ENCODE peak calls at places on chromosomes 11 and 22, in six cellular contexts. J is AG20443; T is MV-4-11; C is activated gamma-delta T cell; M is stimulated activated CD4-positive, alpha-beta T cell treated with anti-CD3 and anti-CD28 coated beads, Interleukin-1b, Interleukin-23, amount 100 ng/mL, for 4 hours; N is keratinocyte. R is an unnamed sample.
A peak's percentile ranks its signal among the peaks of the same experiment; 100 is the strongest.

GRCh38 chr11:128328955-128329551 is 258.3 kb downstream of the ETS1 start:
- DNase-seq in C (no peak), J (no peak), N (no peak), M (no peak), T (no peak), R (no peak)

GRCh38 chr11:62895501-62895900 is 14.8 kb downstream of the SLC3A2 start:
- DNase-seq in M (no peak), J (no peak), N (no peak), T (no peak), C (no peak), R (no peak)

GRCh38 chr22:45598596-45599217 is 72.9 kb upstream of the ATXN10 start:
- DNase-seq in M (no peak), T (no peak), C (no peak), N (no peak), J (no peak), R (no peak)

GRCh38 chr22:30828187-30829155 is 133.8 kb downstream of the OSBP2 start:
- DNase-seq in M (no peak), C (no peak), J (no peak), N (no peak), T (no peak), R (no peak)

GRCh38 chr11:64996710-64997380 is at the start of gene BATF2:
- DNase-seq in C (no peak), J (peak; percentile 74), N (no peak), M (no peak), T (peak; percentile 84), R (peak; percentile 22)

GRCh38 chr11:62771144-62772021 is at the start of gene TAF6L:
- DNase-seq in T (peak; percentile 97), N (peak; percentile 89), J (peak; percentile 96), C (peak; percentile 85), M (peak; percentile 91), R (peak; percentile 94)

GRCh38 chr11:57434640-57435546 is 8.0 kb upstream of the SLC43A3 start:
- DNase-seq in N (no peak), J (peak; percentile 90), T (peak; percentile 92), C (no peak), M (no peak), R (peak; percentile 17)

GRCh38 chr22:30821381-30821780 is 126.7 kb downstream of the OSBP2 start:
- DNase-seq in T (no peak), N (no peak), J (no peak), M (no peak), C (no peak), R (no peak)

GRCh38 chr11:35066783-35067476 is 72.0 kb upstream of the CD44 start:
- DNase-seq in T (peak; percentile 60), N (no peak), C (no peak), M (no peak), J (no peak), R (peak; percentile 66)

GRCh38 chr11:122795281-122795680 is 43.0 kb upstream of the CRTAM start:
- DNase-seq in N (no peak), C (no peak), J (no peak), T (no peak), M (no peak), R (no peak)

GRCh38 chr22:43580351-43580750 is 168.5 kb downstream of the MPPED1 start:
- DNase-seq in T (no peak), J (no peak), M (no peak), N (no peak), C (no peak), R (no peak)

GRCh38 chr11:86116386-86116726 is 47.5 kb upstream of the PICALM start:
- DNase-seq in T (no peak), J (peak; percentile 48), N (no peak), M (peak; percentile 6), C (no peak), R (no peak)

GRCh38 chr11:45609902-45610301 is 55.5 kb downstream of the CHST1 start:
- DNase-seq in J (no peak), T (no peak), C (no peak), N (no peak), M (no peak), R (no peak)

GRCh38 chr11:102109896-102110760 is at the start of gene YAP1:
- DNase-seq in N (no peak), T (peak; percentile 54), C (peak; percentile 27), M (peak; percentile 65), J (peak; percentile 94), R (peak; percentile 42)

GRCh38 chr22:40276877-40277823 is 69.2 kb upstream of the ADSL start:
- DNase-seq in J (peak; percentile 60), N (no peak), T (peak; percentile 30), C (no peak), M (no peak), R (no peak)

GRCh38 chr22:47277001-47277400 is 514.6 kb downstream of the TBC1D22A start:
- DNase-seq in M (no peak), C (no peak), J (no peak), T (no peak), N (no peak), R (no peak)

GRCh38 chr11:122673706-122674105 is 18.2 kb downstream of the UBASH3B start:
- DNase-seq in M (no peak), T (peak; percentile 23), N (no peak), J (no peak), C (no peak), R (peak; percentile 67)

GRCh38 chr22:23266780-23267179 is 86.5 kb downstream of the BCR start:
- DNase-seq in N (no peak), M (no peak), C (no peak), J (no peak), T (no peak), R (no peak)

GRCh38 chr11:33383075-33383919 is 126.1 kb downstream of the HIPK3 start:
- DNase-seq in M (no peak), J (no peak), C (no peak), N (no peak), T (peak; percentile 68), R (peak; percentile 19)

GRCh38 chr11:82756765-82757650 is 23.3 kb upstream of the FAM181B start:
- DNase-seq in T (no peak), M (no peak), N (no peak), C (no peak), J (no peak), R (no peak)

GRCh38 chr11:67290801-67291200 is 1.7 kb downstream of the ANKRD13D start:
- DNase-seq in C (no peak), N (no peak), T (peak; percentile 21), M (no peak), J (no peak), R (no peak)

GRCh38 chr11:117833401-117833891 is 8.9 kb upstream of the FXYD2 start:
- DNase-seq in T (no peak), C (no peak), J (no peak), M (no peak), N (no peak), R (no peak)

GRCh38 chr11:123543796-123544195 is 110.6 kb downstream of the SCN3B start:
- DNase-seq in C (no peak), T (peak; percentile 23), N (no peak), M (no peak), J (peak; percentile 82), R (no peak)

GRCh38 chr11:120098503-120099054 is 39.3 kb downstream of the TRIM29 start:
- DNase-seq in T (no peak), C (no peak), M (no peak), N (no peak), J (no peak), R (no peak)

GRCh38 chr11:27678242-27678641 is 22.0 kb downstream of the BDNF start:
- DNase-seq in J (no peak), T (no peak), N (no peak), C (no peak), M (no peak), R (no peak)

GRCh38 chr22:50608996-50609395 is 8.4 kb downstream of the MAPK8IP2 start:
- DNase-seq in T (no peak), J (no peak), M (no peak), C (no peak), N (no peak), R (no peak)

GRCh38 chr22:50015451-50016307 is 3.1 kb upstream of the IL17REL start:
- DNase-seq in C (no peak), M (no peak), T (no peak), J (no peak), N (no peak), R (no peak)

GRCh38 chr11:57619331-57619730 is 21.8 kb downstream of the SERPING1 start:
- DNase-seq in T (no peak), J (no peak), C (no peak), M (no peak), N (no peak), R (peak; percentile 27)

GRCh38 chr11:73252577-73253191 is 19.5 kb upstream of the P2RY6 start:
- DNase-seq in M (no peak), J (no peak), N (no peak), T (peak; percentile 34), C (no peak), R (peak; percentile 68)

GRCh38 chr22:45552580-45553332 is 50.1 kb downstream of the FBLN1 start:
- DNase-seq in M (no peak), J (peak; percentile 90), T (peak; percentile 97), C (no peak), N (no peak), R (no peak)

GRCh38 chr11:88338223-88338661 is 706 bp upstream of the CTSC start:
- DNase-seq in C (no peak), T (peak; percentile 95), M (peak; percentile 27), N (peak; percentile 49), J (peak; percentile 57), R (peak; percentile 97)